ENCODE peak calls at places on chromosomes 1 and 21, in five cellular contexts. One of them, this sample, is unnamed.

GRCh38 chr1:14724234-14724633 is 125.7 kb downstream of the KAZN start:
- DNase-seq in thoracic aorta: no peak
- DNase-seq in AG09319: no peak
- DNase-seq in B cell: no peak
- DNase-seq in astrocyte of the spinal cord: no peak
- DNase-seq in this sample: no peak

GRCh38 chr1:51518033-51518729 is 885 bp downstream of the EPS15 start:
- DNase-seq in thoracic aorta: no peak
- DNase-seq in AG09319: no peak
- DNase-seq in B cell: peak; percentile 44
- DNase-seq in astrocyte of the spinal cord: no peak
- DNase-seq in this sample: peak; percentile 60

GRCh38 chr1:200442537-200443169 is 32.8 kb upstream of the ZNF281 start:
- DNase-seq in thoracic aorta: no peak
- DNase-seq in AG09319: no peak
- DNase-seq in B cell: no peak
- DNase-seq in astrocyte of the spinal cord: no peak
- DNase-seq in this sample: no peak

GRCh38 chr1:207021876-207022596 is 10.5 kb downstream of the C1orf116 start:
- DNase-seq in thoracic aorta: no peak
- DNase-seq in AG09319: no peak
- DNase-seq in B cell: no peak
- DNase-seq in astrocyte of the spinal cord: no peak
- DNase-seq in this sample: no peak

GRCh38 chr1:8969937-8970336 is 24.3 kb downstream of the CA6 start:
- DNase-seq in thoracic aorta: no peak
- DNase-seq in AG09319: no peak
- DNase-seq in B cell: no peak
- DNase-seq in astrocyte of the spinal cord: no peak
- DNase-seq in this sample: no peak

GRCh38 chr1:51840182-51840581 is 38.3 kb downstream of the NRDC start:
- DNase-seq in thoracic aorta: no peak
- DNase-seq in AG09319: no peak
- DNase-seq in B cell: no peak
- DNase-seq in astrocyte of the spinal cord: no peak
- DNase-seq in this sample: no peak

GRCh38 chr1:172024516-172024915 is 183.2 kb downstream of the DNM3 start:
- DNase-seq in thoracic aorta: no peak
- DNase-seq in AG09319: no peak
- DNase-seq in B cell: no peak
- DNase-seq in astrocyte of the spinal cord: no peak
- DNase-seq in this sample: no peak

GRCh38 chr1:111448482-111448917 is 556 bp downstream of the WDR77 start:
- DNase-seq in thoracic aorta: no peak
- DNase-seq in AG09319: no peak
- DNase-seq in B cell: peak; percentile 42
- DNase-seq in astrocyte of the spinal cord: no peak
- DNase-seq in this sample: no peak

GRCh38 chr1:108957888-108958287 is 5.4 kb downstream of the CLCC1 start:
- DNase-seq in thoracic aorta: no peak
- DNase-seq in AG09319: no peak
- DNase-seq in B cell: no peak
- DNase-seq in astrocyte of the spinal cord: no peak
- DNase-seq in this sample: no peak

GRCh38 chr1:220878223-220879081 is 791 bp upstream of the HLX start:
- DNase-seq in thoracic aorta: no peak
- DNase-seq in AG09319: no peak
- DNase-seq in B cell: no peak
- DNase-seq in astrocyte of the spinal cord: peak; percentile 16
- DNase-seq in this sample: peak; percentile 81

GRCh38 chr21:45327458-45328197 is 39.9 kb upstream of the POFUT2 start:
- DNase-seq in thoracic aorta: no peak
- DNase-seq in AG09319: no peak
- DNase-seq in B cell: no peak
- DNase-seq in astrocyte of the spinal cord: no peak
- DNase-seq in this sample: no peak

GRCh38 chr1:224472806-224473205 is 38.2 kb upstream of the WDR26 start:
- DNase-seq in thoracic aorta: no peak
- DNase-seq in AG09319: no peak
- DNase-seq in B cell: no peak
- DNase-seq in astrocyte of the spinal cord: no peak
- DNase-seq in this sample: no peak

GRCh38 chr1:198156111-198156744 is 570 bp upstream of the NEK7 start:
- DNase-seq in thoracic aorta: no peak
- DNase-seq in AG09319: no peak
- DNase-seq in B cell: peak; percentile 69
- DNase-seq in astrocyte of the spinal cord: peak; percentile 81
- DNase-seq in this sample: peak; percentile 76

GRCh38 chr1:101264699-101265098 is 27.9 kb downstream of the S1PR1 start:
- DNase-seq in thoracic aorta: no peak
- DNase-seq in AG09319: no peak
- DNase-seq in B cell: no peak
- DNase-seq in astrocyte of the spinal cord: no peak
- DNase-seq in this sample: no peak

GRCh38 chr1:109928591-109929111 is 18.0 kb downstream of the CSF1 start:
- DNase-seq in thoracic aorta: no peak
- DNase-seq in AG09319: no peak
- DNase-seq in B cell: no peak
- DNase-seq in astrocyte of the spinal cord: peak; percentile 84
- DNase-seq in this sample: peak; percentile 66

GRCh38 chr1:47616036-47616435 is 178.2 kb downstream of the FOXD2 start:
- DNase-seq in thoracic aorta: no peak
- DNase-seq in AG09319: no peak
- DNase-seq in B cell: no peak
- DNase-seq in astrocyte of the spinal cord: no peak
- DNase-seq in this sample: no peak

GRCh38 chr1:39094685-39095084 is 68.5 kb downstream of the NDUFS5 start:
- DNase-seq in thoracic aorta: no peak
- DNase-seq in AG09319: no peak
- DNase-seq in B cell: no peak
- DNase-seq in astrocyte of the spinal cord: no peak
- DNase-seq in this sample: no peak

GRCh38 chr1:233367057-233367759 is 39.7 kb downstream of the MAP3K21 start:
- DNase-seq in thoracic aorta: no peak
- DNase-seq in AG09319: peak; percentile 2
- DNase-seq in B cell: no peak
- DNase-seq in astrocyte of the spinal cord: peak; percentile 32
- DNase-seq in this sample: no peak

GRCh38 chr1:186474208-186474607 is 13.3 kb upstream of the PDC start:
- DNase-seq in thoracic aorta: no peak
- DNase-seq in AG09319: peak; percentile 29
- DNase-seq in B cell: no peak
- DNase-seq in astrocyte of the spinal cord: no peak
- DNase-seq in this sample: peak; percentile 70

GRCh38 chr1:227729881-227730629 is 5.0 kb downstream of the JMJD4 start:
- DNase-seq in thoracic aorta: no peak
- DNase-seq in AG09319: no peak
- DNase-seq in B cell: no peak
- DNase-seq in astrocyte of the spinal cord: peak; percentile 63
- DNase-seq in this sample: peak; percentile 59

GRCh38 chr1:112866151-112866550 is 89.8 kb downstream of the SLC16A1 start:
- DNase-seq in thoracic aorta: no peak
- DNase-seq in AG09319: no peak
- DNase-seq in B cell: no peak
- DNase-seq in astrocyte of the spinal cord: peak; percentile 92
- DNase-seq in this sample: peak; percentile 50

GRCh38 chr21:28776251-28776650 is 216.4 kb downstream of the LTN1 start:
- DNase-seq in thoracic aorta: no peak
- DNase-seq in AG09319: no peak
- DNase-seq in B cell: no peak
- DNase-seq in astrocyte of the spinal cord: peak; percentile 82
- DNase-seq in this sample: peak; percentile 75

GRCh38 chr21:41167348-41168342 is at the start of gene BACE2:
- DNase-seq in thoracic aorta: no peak
- DNase-seq in AG09319: peak; percentile 52
- DNase-seq in B cell: peak; percentile 68
- DNase-seq in astrocyte of the spinal cord: peak; percentile 74
- DNase-seq in this sample: peak; percentile 2

GRCh38 chr1:30866594-30866993 is 42.0 kb downstream of the SDC3 start:
- DNase-seq in thoracic aorta: no peak
- DNase-seq in AG09319: no peak
- DNase-seq in B cell: no peak
- DNase-seq in astrocyte of the spinal cord: no peak
- DNase-seq in this sample: no peak

GRCh38 chr1:24195146-24195545 is 8.1 kb upstream of the IFNLR1 start:
- DNase-seq in thoracic aorta: no peak
- DNase-seq in AG09319: no peak
- DNase-seq in B cell: no peak
- DNase-seq in astrocyte of the spinal cord: no peak
- DNase-seq in this sample: no peak

GRCh38 chr1:184875218-184875617 is 99.1 kb downstream of the NIBAN1 start:
- DNase-seq in thoracic aorta: no peak
- DNase-seq in AG09319: no peak
- DNase-seq in B cell: no peak
- DNase-seq in astrocyte of the spinal cord: no peak
- DNase-seq in this sample: no peak

GRCh38 chr21:42369821-42370220 is 3.5 kb upstream of the TFF1 start:
- DNase-seq in thoracic aorta: no peak
- DNase-seq in AG09319: no peak
- DNase-seq in B cell: no peak
- DNase-seq in astrocyte of the spinal cord: no peak
- DNase-seq in this sample: no peak

GRCh38 chr21:44295646-44296045 is 4.2 kb upstream of the PFKL start:
- DNase-seq in thoracic aorta: no peak
- DNase-seq in AG09319: no peak
- DNase-seq in B cell: no peak
- DNase-seq in astrocyte of the spinal cord: no peak
- DNase-seq in this sample: no peak

GRCh38 chr1:67919714-67920113 is 86.4 kb upstream of the GNG12 start:
- DNase-seq in thoracic aorta: no peak
- DNase-seq in AG09319: no peak
- DNase-seq in B cell: no peak
- DNase-seq in astrocyte of the spinal cord: no peak
- DNase-seq in this sample: no peak

GRCh38 chr1:181318022-181318857 is 165.1 kb upstream of the CACNA1E start:
- DNase-seq in thoracic aorta: no peak
- DNase-seq in AG09319: no peak
- DNase-seq in B cell: no peak
- DNase-seq in astrocyte of the spinal cord: no peak
- DNase-seq in this sample: no peak